ENCODE peak calls at places on chromosomes 7 and 10, in six cellular contexts. Q, L, Y, J, N and R are unnamed samples. For H3K4me1, the result is how much of the 10 kb centered on the place peaks cover.

GRCh38 chr10:67280405-67280804 is 354.6 kb downstream of the LRRTM3 start:
- DNase-seq in Q (no peak), L (no peak), Y (no peak), N (no peak), J (no peak), R (no peak)

GRCh38 chr7:149796287-149796860 is 23.0 kb upstream of the ZNF467 start:
- DNase-seq in N (no peak), J (no peak), Q (no peak), Y (no peak), L (no peak), R (no peak)

GRCh38 chr10:97574374-97575100 is 2.0 kb downstream of the ANKRD2 start:
- DNase-seq in J (peak), Y (peak), N (peak), Q (peak), L (peak), R (no peak)

GRCh38 chr10:106608101-106608500 is 556.4 kb downstream of the SORCS1 start:
- DNase-seq in L (no peak), N (no peak), Y (peak), Q (no peak), J (no peak), R (no peak)

GRCh38 chr7:73851410-73852338 is 9.3 kb upstream of the TMEM270 start:
- DNase-seq in L (no peak), N (no peak), J (no peak), Q (peak), Y (peak), R (no peak)

GRCh38 chr7:135670179-135670578 is 7.9 kb downstream of the STMP1 start:
- DNase-seq in J (no peak), Q (no peak), N (no peak), Y (peak), L (no peak), R (no peak)

GRCh38 chr10:78966844-78967488 is 101.8 kb upstream of the ZMIZ1 start:
- DNase-seq in Y (no peak), L (no peak), J (no peak), Q (no peak), N (no peak), R (no peak)

GRCh38 chr10:130018253-130018652 is 54.2 kb upstream of the EBF3 start:
- DNase-seq in L (no peak), Q (no peak), N (no peak), Y (peak), J (no peak), R (no peak)

GRCh38 chr7:23216021-23216420 is 30.6 kb upstream of the GPNMB start:
- DNase-seq in Q (peak), N (no peak), L (peak), Y (no peak), J (peak), R (no peak)

GRCh38 chr7:106521115-106521514 is 139.8 kb downstream of the CCDC71L start:
- DNase-seq in J (no peak), Y (no peak), Q (no peak), N (no peak), L (no peak), R (peak)

GRCh38 chr7:65892832-65893231 is 20.0 kb downstream of the VKORC1L1 start:
- DNase-seq in Q (peak), L (no peak), N (no peak), J (no peak), Y (peak), R (no peak)

GRCh38 chr10:47223236-47223635 is 76.8 kb upstream of the GDF10 start:
- DNase-seq in L (no peak), N (no peak), Q (no peak), Y (no peak), J (no peak), R (no peak)

GRCh38 chr10:127046975-127047877 is 142.0 kb downstream of the DOCK1 start:
- DNase-seq in Q (no peak), Y (peak), N (no peak), J (no peak), L (no peak), R (no peak)

DNA sequence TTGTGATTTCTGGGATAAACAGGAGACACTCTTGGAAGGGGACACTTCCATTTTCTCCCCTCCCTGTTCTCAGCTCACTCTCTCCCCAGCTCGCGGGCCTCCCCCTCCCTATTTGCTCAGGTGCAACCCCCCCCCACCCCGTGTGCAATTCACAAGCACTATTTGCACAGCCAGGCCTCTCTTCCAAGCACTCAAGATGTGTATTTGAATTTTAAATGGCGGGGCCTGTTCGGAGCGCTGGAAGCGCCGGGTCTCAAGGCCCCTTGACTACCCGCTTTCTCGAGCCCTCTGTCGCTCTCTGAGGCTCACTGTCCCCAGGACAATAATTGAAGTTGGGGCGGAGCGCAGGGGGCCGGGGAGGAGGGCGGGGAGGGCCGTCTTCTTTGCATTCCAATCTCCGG is 7.8 kb downstream of the SHH start:
- DNase-seq in L (no peak), Y (no peak), J (no peak), Q (no peak), N (no peak), R (no peak)
- H3K4me3 ChIP-seq in L (peak), Y (no peak), J (peak), Q (no peak), N (no peak), R (no peak)

DNA sequence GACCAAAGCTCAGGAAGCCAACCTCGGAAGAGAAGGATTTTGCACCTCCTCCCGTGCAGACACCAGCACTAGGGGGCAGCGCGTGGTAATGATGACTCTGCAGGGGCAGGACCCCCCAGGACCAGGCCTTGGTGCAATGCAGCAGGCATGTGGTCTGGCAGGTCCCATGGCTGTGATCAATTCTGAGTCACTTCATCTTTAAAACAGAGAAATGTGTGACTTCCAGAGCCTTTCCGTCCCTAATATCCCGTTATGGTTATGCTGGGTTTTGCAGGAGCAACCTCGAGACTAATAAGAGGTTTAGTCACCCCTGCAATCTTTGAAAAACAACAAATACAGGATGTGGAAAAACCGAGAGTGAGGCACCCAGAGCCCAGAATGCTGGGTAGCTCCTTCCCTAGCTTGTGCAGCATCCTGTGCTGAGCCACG is 30.2 kb upstream of the GJD4 start:
- DNase-seq in N (no peak), L (no peak), J (no peak), Q (no peak), Y (peak), R (peak)
- TF ChIP-seq CTCF in N (peak), L (no peak), J (no peak), Q (no peak), Y (peak), R (no peak)

GRCh38 chr10:43320226-43320625 is 51.2 kb upstream of the FXYD4 start:
- DNase-seq in Y (no peak), J (no peak), L (no peak), N (no peak), Q (no peak), R (no peak)
- H3K4me1 ChIP-seq in Y (under half), J (under half), L (under half), N (under half), Q (under half), R (under half)

DNA sequence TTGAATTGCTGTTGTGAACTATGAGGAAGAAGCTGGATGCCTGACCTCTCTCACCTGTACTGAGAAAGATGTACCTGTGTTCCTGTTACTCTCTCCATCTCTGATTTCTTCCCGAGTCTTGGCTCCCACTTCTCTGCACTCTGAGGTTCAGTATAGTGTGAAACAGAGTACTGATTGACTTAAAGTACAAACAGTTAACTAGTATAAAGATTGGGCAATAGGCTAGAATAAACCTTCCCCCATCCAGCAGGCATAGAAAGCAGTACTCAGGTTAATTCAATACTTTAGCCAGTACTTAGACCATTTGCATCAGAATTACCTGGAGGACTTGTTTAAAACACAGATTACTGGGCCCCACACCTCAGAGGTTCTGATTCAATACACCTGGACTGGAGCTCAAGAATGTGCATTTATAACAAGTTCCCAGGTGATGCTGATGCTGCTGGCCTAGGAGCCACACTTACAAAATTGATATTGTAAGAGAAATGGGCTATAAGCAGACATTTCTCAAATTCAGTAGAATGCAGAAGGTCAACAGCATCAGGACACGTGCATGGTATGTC is 51.6 kb downstream of the ANK3 start:
- DNase-seq in N (no peak), J (no peak), Q (no peak), L (no peak), Y (no peak), R (no peak)
- H3K4me3 ChIP-seq in N (no peak), J (no peak), Q (no peak), L (no peak), Y (no peak), R (no peak)

DNA sequence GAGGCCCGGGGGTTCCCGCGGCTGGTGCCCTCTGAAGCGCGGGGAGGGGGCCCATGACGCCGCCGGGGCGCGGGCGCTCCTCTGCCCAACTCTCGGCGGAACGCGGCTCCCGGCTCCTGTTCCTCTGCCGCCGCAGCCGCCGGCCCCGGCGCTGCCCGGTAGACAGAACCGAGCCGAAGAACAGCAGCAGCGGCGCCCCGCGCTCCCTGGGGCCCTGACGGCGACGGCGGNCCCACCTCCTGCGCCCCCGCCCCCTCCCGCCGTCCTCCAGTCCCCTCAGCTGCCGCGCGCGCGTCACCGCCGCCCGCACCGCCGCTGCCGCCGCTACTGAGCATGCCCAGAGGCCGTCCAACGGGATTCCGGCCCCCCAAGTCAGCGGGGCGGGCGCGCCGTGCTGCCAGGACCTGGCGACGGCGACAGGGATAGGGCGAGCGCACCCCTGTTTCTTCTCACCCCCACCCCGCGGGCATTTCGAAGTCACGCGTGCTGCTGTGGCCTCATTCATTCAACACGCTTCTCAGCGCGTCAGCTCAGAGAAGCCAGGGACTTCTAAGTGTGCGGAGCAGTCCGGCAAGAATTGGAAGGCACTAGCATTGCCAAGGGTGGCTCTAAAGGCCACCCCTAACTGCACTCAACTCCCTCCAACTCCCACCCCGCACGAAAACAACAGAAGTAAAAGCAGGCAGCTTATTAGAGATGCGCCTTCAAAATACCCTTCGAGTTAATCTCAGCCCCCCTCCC is at the start of gene IPMK:
- DNase-seq in L (peak), N (peak), Y (peak), J (peak), Q (peak), R (peak)
- TF ChIP-seq CTCF in L (no peak), N (no peak), Y (no peak), J (no peak), Q (no peak), R (no peak)

DNA sequence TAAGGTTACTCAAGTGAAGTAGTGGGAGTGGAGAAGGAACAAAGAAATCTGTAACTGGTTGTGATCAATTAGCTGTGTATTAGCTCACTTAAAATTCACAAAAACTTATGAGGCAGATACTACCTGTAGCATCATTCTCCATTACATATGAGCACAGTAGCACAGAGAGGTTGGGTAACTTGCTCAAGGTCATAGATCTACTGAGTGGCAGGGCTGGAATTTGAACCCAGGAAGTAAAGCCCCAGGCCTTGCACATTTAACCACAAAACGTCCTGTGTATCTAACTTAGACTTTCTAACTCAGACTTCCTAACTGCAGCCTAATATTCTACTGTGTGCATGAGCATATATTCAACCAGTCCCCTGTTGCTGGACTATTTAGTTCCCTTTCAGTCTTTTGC is 5.6 kb upstream of the SLF2 start:
- DNase-seq in Y (no peak), N (no peak), Q (no peak), J (no peak), L (no peak), R (no peak)
- H3K4me1 ChIP-seq in Y (under half), N (under half), Q (under half), J (under half), L (under half), R (under half)

DNA sequence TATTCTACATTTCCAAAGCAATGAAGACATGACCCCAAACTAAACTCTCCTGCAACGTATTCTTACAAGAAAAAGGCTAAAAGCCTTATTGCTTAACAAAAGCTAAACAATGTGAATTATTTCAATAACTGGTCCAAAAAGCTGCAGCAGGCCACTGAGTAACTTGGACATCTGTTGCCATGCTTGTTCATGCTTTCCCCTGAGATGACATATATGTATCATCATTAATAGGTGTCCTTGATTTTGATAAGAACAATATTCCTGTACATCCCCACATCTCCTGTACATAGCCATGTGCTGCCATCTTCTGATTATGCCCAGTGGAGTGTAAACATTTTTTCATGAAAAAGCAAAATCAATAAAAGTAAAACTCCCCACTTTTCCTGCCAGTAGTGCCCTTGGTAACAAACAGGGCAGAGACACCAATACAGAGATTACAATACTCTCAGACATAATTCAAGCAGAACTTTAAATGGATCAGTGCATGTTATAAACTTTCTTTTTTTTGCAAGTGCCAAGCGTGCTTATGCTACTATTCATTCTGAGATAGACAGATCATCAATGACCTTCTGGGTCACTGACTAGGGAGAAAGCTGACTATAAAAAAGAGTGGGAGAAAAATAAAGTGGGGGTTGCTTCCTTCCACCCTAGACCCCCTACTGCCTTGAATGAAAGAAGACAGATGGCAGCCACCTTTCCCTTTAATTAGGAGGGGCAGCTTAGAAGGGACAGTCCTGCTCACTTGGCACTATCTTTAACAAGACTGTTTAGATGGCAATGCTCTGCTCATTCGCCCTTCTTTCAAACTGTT is 205.5 kb upstream of the KLF14 start:
- DNase-seq in N (no peak), J (no peak), Y (peak), L (no peak), Q (no peak), R (no peak)
- H3K4me3 ChIP-seq in N (peak), J (no peak), Y (peak), L (peak), Q (no peak), R (no peak)